ENCODE peak calls at places on chromosomes 7 and 10, in nine cellular contexts. Y is adrenal gland, V is breast epithelium, G is heart left ventricle, P is NT2/D1, Z is left ventricle myocardium inferior, T is tibial nerve, C is GM23248, F is thoracic aorta. I is an unnamed sample. For H3K4me1, the result is how much of the 10 kb centered on the place peaks cover.

GRCh38 chr7:116577320-116577871 is 52.6 kb downstream of the CAV1 start:
- DNase-seq in Y (no peak), V (no peak), G (no peak), P (no peak), Z (no peak), T (no peak), C (peak), F (no peak), I (no peak)

GRCh38 chr7:101686030-101686429 is 56.9 kb upstream of the MYL10 start:
- DNase-seq in Y (no peak), V (no peak), G (no peak), P (no peak), Z (no peak), T (no peak), C (no peak), F (no peak), I (no peak)

GRCh38 chr7:116169060-116169459 is 41.3 kb upstream of the TES start:
- DNase-seq in Y (no peak), V (no peak), G (no peak), P (no peak), Z (no peak), T (no peak), C (peak), F (no peak), I (no peak)

GRCh38 chr7:378041-378420 is 88.1 kb downstream of the FOXL3 start:
- DNase-seq in Y (no peak), V (peak), G (peak), P (no peak), Z (no peak), T (no peak), C (no peak), F (no peak), I (peak)

GRCh38 chr7:18177815-18178660 is 150.4 kb upstream of the PRPS1L1 start:
- DNase-seq in Y (no peak), V (no peak), G (no peak), P (no peak), Z (no peak), T (no peak), C (no peak), F (no peak), I (no peak)

GRCh38 chr10:62779487-62780248 is 24.9 kb upstream of the ADO start:
- DNase-seq in Y (no peak), V (no peak), G (no peak), P (no peak), Z (no peak), T (no peak), C (peak), F (no peak), I (no peak)

GRCh38 chr10:113986316-113986715 is 57.4 kb upstream of the ADRB1 start:
- DNase-seq in Y (no peak), V (no peak), G (no peak), P (no peak), Z (no peak), T (no peak), C (no peak), F (no peak), I (no peak)

GRCh38 chr7:149202831-149203231 is 7.5 kb downstream of the ZNF282 start:
- DNase-seq in Y (no peak), V (no peak), G (no peak), P (no peak), Z (no peak), T (no peak), C (peak), F (no peak), I (no peak)

GRCh38 chr7:97845622-97846203 is 26.5 kb downstream of the ASNS start:
- DNase-seq in Y (no peak), V (no peak), G (no peak), P (peak), Z (no peak), T (no peak), C (peak), F (no peak), I (no peak)

GRCh38 chr7:127628445-127628844 is 10.5 kb upstream of the PAX4 start:
- DNase-seq in Y (no peak), V (no peak), G (no peak), P (no peak), Z (no peak), T (no peak), C (no peak), F (no peak), I (no peak)

GRCh38 chr7:66283003-66283920 is 78.1 kb downstream of the TPST1 start:
- DNase-seq in Y (no peak), V (no peak), G (no peak), P (no peak), Z (no peak), T (no peak), C (peak), F (no peak), I (no peak)

GRCh38 chr7:1479287-1479686 is 20.0 kb upstream of the MICALL2 start:
- DNase-seq in Y (no peak), V (no peak), G (no peak), P (no peak), Z (no peak), T (no peak), C (no peak), F (no peak), I (no peak)

GRCh38 chr7:30731619-30732018 is 20.3 kb upstream of the INMT start:
- DNase-seq in Y (no peak), V (no peak), G (no peak), P (no peak), Z (no peak), T (no peak), C (no peak), F (no peak), I (no peak)

GRCh38 chr10:48451969-48452878 is 145.7 kb downstream of the MAPK8 start:
- DNase-seq in Y (no peak), V (peak), G (no peak), P (no peak), Z (no peak), T (no peak), C (no peak), F (no peak), I (no peak)

GRCh38 chr7:14936530-14936929 is 34.0 kb upstream of the DGKB start:
- DNase-seq in Y (no peak), V (no peak), G (no peak), P (no peak), Z (no peak), T (no peak), C (peak), F (no peak), I (no peak)

GRCh38 chr7:129843982-129844840 is 108.5 kb downstream of the UBE2H start:
- DNase-seq in Y (no peak), V (no peak), G (no peak), P (no peak), Z (no peak), T (no peak), C (peak), F (no peak), I (no peak)
- H3K4me1 ChIP-seq in Y (half or more), V (under half), G (under half), P (under half), Z (half or more), T (under half), C (under half), F (under half), I (under half)

DNA sequence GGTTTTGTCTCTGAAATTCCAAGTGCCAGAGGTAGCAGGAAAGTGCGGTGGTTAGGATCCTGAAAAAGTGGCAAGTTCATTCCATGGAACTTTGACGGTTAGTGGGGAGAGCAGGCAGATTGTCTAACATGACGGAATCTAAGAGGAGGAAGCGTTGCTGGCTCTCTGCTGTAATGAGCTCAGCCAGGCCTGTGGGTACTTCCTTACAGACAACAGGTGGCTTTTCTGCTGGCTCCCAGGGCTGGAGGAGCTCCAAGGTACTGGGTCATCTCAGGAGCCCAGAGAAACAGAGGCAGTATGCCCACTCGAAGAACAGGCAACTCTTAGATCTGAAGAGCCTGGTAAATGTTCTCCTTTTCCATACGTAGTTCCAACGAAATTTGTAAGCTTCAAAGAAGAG is 3.1 kb upstream of the AIFM2 start:
- DNase-seq in Y (no peak), V (peak), G (peak), P (no peak), Z (no peak), T (no peak), C (no peak), F (no peak), I (no peak)
- H3K4me3 ChIP-seq in Y (no peak), V (no peak), G (no peak), P (no peak), Z (no peak), T (no peak), C (no peak), F (no peak), I (no peak)

DNA sequence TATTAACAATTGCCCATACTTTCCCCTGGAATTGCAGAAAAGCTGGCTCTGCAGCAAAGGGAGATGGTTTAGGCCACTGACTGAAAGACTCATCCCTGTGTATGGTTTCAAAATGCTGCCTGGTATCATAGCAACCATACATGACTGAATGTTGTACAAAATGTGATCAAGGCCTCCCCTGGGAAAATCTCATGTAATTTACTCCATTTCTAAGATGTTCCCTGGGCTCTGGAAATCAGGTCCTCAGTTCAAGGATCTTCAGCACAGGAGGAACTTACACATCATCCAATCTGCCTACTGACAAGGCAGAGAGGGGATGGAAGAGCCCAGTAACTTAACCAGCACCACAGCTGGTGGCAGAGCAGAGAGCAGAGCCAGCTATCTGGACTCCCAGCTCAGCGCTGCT is 111.8 kb downstream of the JAZF1 start:
- DNase-seq in Y (no peak), V (no peak), G (no peak), P (no peak), Z (no peak), T (no peak), C (peak), F (no peak), I (no peak)
- H3K4me1 ChIP-seq in Y (under half), V (under half), G (under half), P (under half), Z (under half), T (under half), C (half or more), F (under half), I (under half)

DNA sequence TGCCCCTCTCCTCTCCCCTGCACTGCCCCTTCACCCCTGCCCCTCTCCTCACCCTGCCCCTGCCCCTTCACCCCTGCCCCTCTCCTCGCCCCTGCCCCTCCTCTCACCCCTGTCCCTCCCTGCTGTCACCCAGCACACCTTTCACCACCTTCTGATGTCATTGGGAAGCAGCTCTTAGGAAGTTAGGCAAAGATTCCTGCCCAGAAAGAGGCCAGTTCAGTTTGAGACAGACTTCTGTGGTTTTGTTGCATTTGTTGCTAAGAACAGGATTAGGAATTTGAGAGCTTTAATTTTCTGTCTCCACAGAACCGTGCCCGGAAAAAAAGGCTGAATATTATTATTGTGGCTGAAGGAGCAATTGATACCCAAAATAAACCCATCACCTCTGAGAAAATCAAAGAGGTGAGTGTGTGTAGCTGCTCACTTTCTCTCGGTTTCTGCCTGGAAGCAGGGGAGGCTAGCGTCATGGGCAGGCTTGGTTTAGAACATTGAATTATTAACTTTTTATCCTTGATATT is 39.6 kb downstream of the PFKP start:
- DNase-seq in Y (no peak), V (no peak), G (no peak), P (no peak), Z (no peak), T (no peak), C (peak), F (no peak), I (no peak)
- H3K4me3 ChIP-seq in Y (no peak), V (no peak), G (no peak), P (no peak), Z (peak), T (no peak), C (no peak), F (peak), I (no peak)

GRCh38 chr10:76127984-76128589 is 696.7 kb downstream of the LRMDA start:
- DNase-seq in Y (no peak), V (no peak), G (no peak), P (no peak), Z (no peak), T (no peak), C (no peak), F (no peak), I (no peak)

GRCh38 chr10:76133597-76134255 is 702.3 kb downstream of the LRMDA start:
- DNase-seq in Y (no peak), V (no peak), G (no peak), P (no peak), Z (no peak), T (no peak), C (peak), F (no peak), I (no peak)

GRCh38 chr10:76129213-76129612 is 697.8 kb downstream of the LRMDA start:
- DNase-seq in Y (no peak), V (no peak), G (no peak), P (no peak), Z (no peak), T (no peak), C (no peak), F (no peak), I (no peak)

GRCh38 chr10:76126607-76127190 is 695.3 kb downstream of the LRMDA start:
- DNase-seq in Y (no peak), V (no peak), G (no peak), P (no peak), Z (no peak), T (no peak), C (peak), F (no peak), I (no peak)

DNA sequence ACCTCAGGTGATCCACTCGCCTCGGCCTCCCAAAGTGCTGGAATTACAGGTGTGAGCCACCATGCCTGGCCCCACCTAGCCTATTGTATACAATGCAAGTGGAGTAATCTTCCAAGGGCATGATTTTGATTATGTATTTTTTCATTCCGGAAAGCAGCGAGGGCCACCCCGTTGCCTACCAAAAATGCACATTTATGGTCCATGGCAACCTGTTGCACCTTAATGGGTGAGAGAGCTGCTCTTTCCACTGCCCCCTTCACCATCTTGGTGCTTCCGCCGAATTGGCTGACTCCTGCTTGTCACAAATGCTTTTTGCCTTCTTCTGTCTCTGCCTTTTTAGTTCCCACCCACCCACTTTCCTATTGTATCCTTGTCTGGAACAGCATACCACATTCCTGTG is 699.5 kb downstream of the LRMDA start:
- DNase-seq in Y (no peak), V (no peak), G (no peak), P (no peak), Z (no peak), T (no peak), C (no peak), F (no peak), I (no peak)
- H3K4me1 ChIP-seq in Y (under half), V (under half), G (under half), P (under half), Z (under half), T (under half), C (under half), F (under half), I (under half)